ENCODE peak calls at places on chromosomes 12 and 14, in seven cellular contexts. One of them, this sample, is unnamed.

GRCh38 chr12:40837891-40838424 is 145.7 kb downstream of the CNTN1 start:
- DNase-seq in Caco-2: no peak
- DNase-seq in heart left ventricle: no peak
- DNase-seq in neuronal stem cell: no peak
- DNase-seq in OCI-LY7: no peak
- DNase-seq in ascending aorta: no peak
- DNase-seq in CD4-positive, CD25-positive, alpha-beta regulatory T cell: no peak
- DNase-seq in this sample: no peak

GRCh38 chr12:29317556-29318363 is 63.2 kb downstream of the ERGIC2 start:
- DNase-seq in heart left ventricle: peak; percentile 73
- DNase-seq in ascending aorta: no peak
- DNase-seq in CD4-positive, CD25-positive, alpha-beta regulatory T cell: peak; percentile 2
- DNase-seq in OCI-LY7: peak; percentile 75
- DNase-seq in Caco-2: peak; percentile 65
- DNase-seq in neuronal stem cell: peak; percentile 21
- DNase-seq in this sample: no peak

GRCh38 chr12:56487448-56488040 is 417 bp downstream of the GLS2 start:
- DNase-seq in heart left ventricle: peak; percentile 49
- DNase-seq in Caco-2: peak; percentile 55
- DNase-seq in neuronal stem cell: no peak
- DNase-seq in OCI-LY7: no peak
- DNase-seq in CD4-positive, CD25-positive, alpha-beta regulatory T cell: no peak
- DNase-seq in ascending aorta: no peak
- DNase-seq in this sample: peak; percentile 77

GRCh38 chr12:122062832-122063690 is 15.5 kb upstream of the MLXIP start:
- DNase-seq in OCI-LY7: no peak
- DNase-seq in heart left ventricle: peak; percentile 72
- DNase-seq in CD4-positive, CD25-positive, alpha-beta regulatory T cell: no peak
- DNase-seq in ascending aorta: no peak
- DNase-seq in neuronal stem cell: no peak
- DNase-seq in Caco-2: peak; percentile 84
- DNase-seq in this sample: no peak

GRCh38 chr12:13358391-13358905 is 161.9 kb downstream of the EMP1 start:
- DNase-seq in neuronal stem cell: no peak
- DNase-seq in OCI-LY7: no peak
- DNase-seq in ascending aorta: no peak
- DNase-seq in CD4-positive, CD25-positive, alpha-beta regulatory T cell: no peak
- DNase-seq in Caco-2: no peak
- DNase-seq in heart left ventricle: no peak
- DNase-seq in this sample: no peak

GRCh38 chr14:77339407-77339806 is 18.6 kb downstream of the GSTZ1 start:
- DNase-seq in heart left ventricle: no peak
- DNase-seq in Caco-2: no peak
- DNase-seq in OCI-LY7: no peak
- DNase-seq in neuronal stem cell: no peak
- DNase-seq in CD4-positive, CD25-positive, alpha-beta regulatory T cell: no peak
- DNase-seq in ascending aorta: no peak
- DNase-seq in this sample: no peak

GRCh38 chr12:1350055-1350933 is 244.1 kb downstream of the FBXL14 start:
- DNase-seq in neuronal stem cell: no peak
- DNase-seq in heart left ventricle: no peak
- DNase-seq in OCI-LY7: no peak
- DNase-seq in ascending aorta: no peak
- DNase-seq in CD4-positive, CD25-positive, alpha-beta regulatory T cell: no peak
- DNase-seq in Caco-2: no peak
- DNase-seq in this sample: no peak

GRCh38 chr12:55728185-55728931 is 451 bp downstream of the CD63 start:
- DNase-seq in ascending aorta: no peak
- DNase-seq in Caco-2: peak; percentile 67
- DNase-seq in CD4-positive, CD25-positive, alpha-beta regulatory T cell: no peak
- DNase-seq in neuronal stem cell: no peak
- DNase-seq in heart left ventricle: peak; percentile 89
- DNase-seq in OCI-LY7: peak; percentile 59
- DNase-seq in this sample: peak; percentile 88

GRCh38 chr14:105492051-105492965 is 1.3 kb downstream of the TEDC1 start:
- DNase-seq in neuronal stem cell: no peak
- DNase-seq in ascending aorta: peak; percentile 8
- DNase-seq in OCI-LY7: no peak
- DNase-seq in Caco-2: no peak
- DNase-seq in CD4-positive, CD25-positive, alpha-beta regulatory T cell: no peak
- DNase-seq in heart left ventricle: peak; percentile 57
- DNase-seq in this sample: peak; percentile 60

GRCh38 chr12:109518820-109519665 is 41.6 kb downstream of the UBE3B start:
- DNase-seq in Caco-2: no peak
- DNase-seq in heart left ventricle: peak; percentile 69
- DNase-seq in neuronal stem cell: peak; percentile 67
- DNase-seq in ascending aorta: no peak
- DNase-seq in OCI-LY7: peak; percentile 61
- DNase-seq in CD4-positive, CD25-positive, alpha-beta regulatory T cell: peak; percentile 16
- DNase-seq in this sample: peak; percentile 46
- H3K4me1 ChIP-seq in Caco-2: no peaks in the 10 kb centered on the region
- H3K4me1 ChIP-seq in heart left ventricle: peaks cover 25% of the 10 kb centered on the region
- H3K4me1 ChIP-seq in neuronal stem cell: peaks cover 25% of the 10 kb centered on the region
- H3K4me1 ChIP-seq in ascending aorta: no peaks in the 10 kb centered on the region
- H3K4me1 ChIP-seq in OCI-LY7: no peaks in the 10 kb centered on the region
- H3K4me1 ChIP-seq in CD4-positive, CD25-positive, alpha-beta regulatory T cell: no peaks in the 10 kb centered on the region
- H3K4me1 ChIP-seq in this sample: no peaks in the 10 kb centered on the region

DNA sequence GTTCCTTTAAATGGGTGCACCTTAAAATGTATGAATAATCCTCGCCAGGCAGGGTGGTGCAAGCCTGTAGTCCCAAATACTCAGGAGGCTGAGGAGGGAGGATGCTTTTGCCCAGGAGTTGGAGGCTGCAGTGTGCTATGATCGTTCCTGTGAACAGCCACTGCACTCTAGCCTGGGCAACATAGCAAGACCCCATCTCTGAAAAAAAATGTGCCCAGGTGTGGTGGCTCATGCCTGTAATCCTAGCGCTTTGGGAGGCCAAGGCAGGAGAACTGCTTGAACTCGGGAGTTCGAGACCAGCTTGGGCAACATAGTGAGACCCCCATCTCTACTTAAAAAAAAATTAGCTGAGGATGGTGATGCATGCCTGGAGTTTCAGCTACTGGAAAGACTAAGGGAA is 39.6 kb downstream of the ACACB start:
- DNase-seq in ascending aorta: no peak
- DNase-seq in OCI-LY7: no peak
- DNase-seq in Caco-2: no peak
- DNase-seq in neuronal stem cell: no peak
- DNase-seq in heart left ventricle: no peak
- DNase-seq in CD4-positive, CD25-positive, alpha-beta regulatory T cell: no peak
- DNase-seq in this sample: no peak
- H3K4me1 ChIP-seq in ascending aorta: peaks cover 4% of the 10 kb centered on the region
- H3K4me1 ChIP-seq in OCI-LY7: peaks cover 35% of the 10 kb centered on the region
- H3K4me1 ChIP-seq in Caco-2: peaks cover 4% of the 10 kb centered on the region
- H3K4me1 ChIP-seq in neuronal stem cell: peaks cover 3% of the 10 kb centered on the region
- H3K4me1 ChIP-seq in heart left ventricle: peaks cover 65% of the 10 kb centered on the region
- H3K4me1 ChIP-seq in CD4-positive, CD25-positive, alpha-beta regulatory T cell: peaks cover 15% of the 10 kb centered on the region
- H3K4me1 ChIP-seq in this sample: peaks cover 4% of the 10 kb centered on the region

DNA sequence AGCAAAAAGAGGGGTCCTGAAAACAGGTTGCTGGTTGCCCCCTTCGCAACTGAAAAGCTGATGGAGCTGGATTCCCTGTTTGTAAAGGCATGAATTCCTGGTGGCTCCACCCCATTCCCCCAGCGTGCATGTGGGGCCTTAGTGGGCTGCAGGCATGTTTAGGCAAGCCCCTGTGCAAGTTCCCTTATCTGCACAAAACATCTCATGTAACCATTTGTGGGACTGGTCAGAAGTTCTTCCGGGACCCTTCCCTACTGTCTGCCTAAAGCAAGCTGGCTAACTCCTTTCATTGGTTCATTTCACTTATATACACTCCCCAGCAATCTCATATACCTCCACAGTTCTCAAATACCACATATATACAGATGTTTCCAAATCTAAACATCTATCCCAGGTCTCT is 24.0 kb upstream of the HIGD1C start:
- DNase-seq in neuronal stem cell: no peak
- DNase-seq in Caco-2: no peak
- DNase-seq in heart left ventricle: no peak
- DNase-seq in ascending aorta: no peak
- DNase-seq in CD4-positive, CD25-positive, alpha-beta regulatory T cell: no peak
- DNase-seq in OCI-LY7: peak; percentile 30
- DNase-seq in this sample: no peak
- H3K4me1 ChIP-seq in neuronal stem cell: peaks cover 5% of the 10 kb centered on the region
- H3K4me1 ChIP-seq in Caco-2: peaks cover 33% of the 10 kb centered on the region
- H3K4me1 ChIP-seq in heart left ventricle: peaks cover 39% of the 10 kb centered on the region
- H3K4me1 ChIP-seq in ascending aorta: peaks cover 19% of the 10 kb centered on the region
- H3K4me1 ChIP-seq in CD4-positive, CD25-positive, alpha-beta regulatory T cell: peaks cover 21% of the 10 kb centered on the region
- H3K4me1 ChIP-seq in OCI-LY7: peaks cover 41% of the 10 kb centered on the region
- H3K4me1 ChIP-seq in this sample: peaks cover 36% of the 10 kb centered on the region

DNA sequence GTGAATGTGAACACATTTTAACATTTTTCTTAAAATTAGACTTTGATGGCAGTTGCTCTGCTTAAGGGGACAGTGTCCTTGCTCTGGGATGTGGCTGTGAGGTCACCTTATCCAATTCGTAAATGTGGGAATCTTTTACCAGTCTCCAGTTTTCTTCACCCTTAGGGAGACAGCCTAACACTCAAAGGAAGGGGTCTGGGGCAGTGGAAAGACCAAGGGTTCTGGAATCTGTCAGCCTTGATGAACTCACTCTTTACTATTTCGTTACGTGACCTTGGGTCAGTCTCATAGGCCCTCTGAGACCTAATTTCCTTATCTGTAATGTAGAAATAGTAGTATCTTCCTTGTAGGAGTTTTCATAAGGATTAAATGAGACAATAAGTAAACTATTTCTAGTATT is 245.6 kb upstream of the ATP2B1 start:
- DNase-seq in Caco-2: no peak
- DNase-seq in CD4-positive, CD25-positive, alpha-beta regulatory T cell: no peak
- DNase-seq in neuronal stem cell: no peak
- DNase-seq in ascending aorta: no peak
- DNase-seq in OCI-LY7: no peak
- DNase-seq in heart left ventricle: no peak
- DNase-seq in this sample: no peak
- H3K4me1 ChIP-seq in Caco-2: peaks cover 17% of the 10 kb centered on the region
- H3K4me1 ChIP-seq in CD4-positive, CD25-positive, alpha-beta regulatory T cell: peaks cover 21% of the 10 kb centered on the region
- H3K4me1 ChIP-seq in neuronal stem cell: peaks cover 1% of the 10 kb centered on the region
- H3K4me1 ChIP-seq in ascending aorta: peaks cover 3% of the 10 kb centered on the region
- H3K4me1 ChIP-seq in OCI-LY7: peaks cover 15% of the 10 kb centered on the region
- H3K4me1 ChIP-seq in heart left ventricle: no peaks in the 10 kb centered on the region
- H3K4me1 ChIP-seq in this sample: no peaks in the 10 kb centered on the region

DNA sequence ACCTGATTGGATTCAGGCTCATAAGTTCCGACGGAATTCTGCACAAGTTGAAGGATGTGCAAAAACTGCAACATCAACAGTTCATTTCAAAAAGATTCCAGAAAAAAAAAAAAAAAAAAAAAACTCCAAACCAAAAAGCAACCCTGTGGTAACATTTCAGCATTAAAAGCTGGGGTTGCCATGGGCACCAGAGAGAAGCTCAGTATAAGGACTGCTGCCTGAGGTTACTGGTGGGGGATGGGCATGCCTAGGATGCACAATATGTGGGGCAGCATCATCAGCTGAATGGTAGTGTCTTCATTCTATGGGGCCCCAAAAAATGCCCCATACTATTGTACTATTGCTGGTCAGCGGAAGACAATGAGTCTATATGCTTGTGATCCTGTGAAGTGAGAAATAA is 44.7 kb downstream of the MBIP start:
- DNase-seq in OCI-LY7: no peak
- DNase-seq in neuronal stem cell: no peak
- DNase-seq in Caco-2: no peak
- DNase-seq in CD4-positive, CD25-positive, alpha-beta regulatory T cell: no peak
- DNase-seq in heart left ventricle: no peak
- DNase-seq in ascending aorta: no peak
- DNase-seq in this sample: no peak
- H3K4me1 ChIP-seq in OCI-LY7: no peaks in the 10 kb centered on the region
- H3K4me1 ChIP-seq in neuronal stem cell: peaks cover 23% of the 10 kb centered on the region
- H3K4me1 ChIP-seq in Caco-2: no peaks in the 10 kb centered on the region
- H3K4me1 ChIP-seq in CD4-positive, CD25-positive, alpha-beta regulatory T cell: no peaks in the 10 kb centered on the region
- H3K4me1 ChIP-seq in heart left ventricle: peaks cover 4% of the 10 kb centered on the region
- H3K4me1 ChIP-seq in ascending aorta: peaks cover 4% of the 10 kb centered on the region
- H3K4me1 ChIP-seq in this sample: no peaks in the 10 kb centered on the region